ENCODE peak calls at places on chromosomes 3 and 15, in six cellular contexts. K, S, L, Q, N and F are unnamed samples.

GRCh38 chr3:46536758-46537157 is 29.3 kb downstream of the LRRC2 start:
- DNase-seq in K (no peak), S (no peak), L (no peak), Q (no peak), N (no peak), F (no peak)

GRCh38 chr15:49229922-49230321 is 59.9 kb downstream of the GALK2 start:
- DNase-seq in K (no peak), S (no peak), L (no peak), Q (no peak), N (no peak), F (no peak)

GRCh38 chr3:82496890-82497560 is 735.6 kb upstream of the GBE1 start:
- DNase-seq in K (no peak), S (peak), L (peak), Q (no peak), N (no peak), F (peak)

GRCh38 chr3:42090973-42091731 is at the start of gene TRAK1:
- DNase-seq in K (no peak), S (peak), L (peak), Q (no peak), N (no peak), F (no peak)

GRCh38 chr3:192819001-192819569 is 91.7 kb upstream of the FGF12 start:
- DNase-seq in K (no peak), S (no peak), L (peak), Q (no peak), N (peak), F (peak)

GRCh38 chr3:4680881-4681300 is 187.7 kb downstream of the ITPR1 start:
- DNase-seq in K (no peak), S (no peak), L (peak), Q (no peak), N (no peak), F (no peak)

GRCh38 chr3:101379695-101380376 is 59.5 kb upstream of the IMPG2 start:
- DNase-seq in K (no peak), S (no peak), L (no peak), Q (peak), N (no peak), F (no peak)

GRCh38 chr15:74322558-74323180 is 44.8 kb downstream of the CYP11A1 start:
- DNase-seq in K (peak), S (peak), L (peak), Q (peak), N (peak), F (peak)

GRCh38 chr15:66815322-66815721 is 113.3 kb downstream of the SMAD6 start:
- DNase-seq in K (no peak), S (no peak), L (peak), Q (no peak), N (no peak), F (no peak)

GRCh38 chr3:39362812-39363211 is 20.4 kb upstream of the SLC25A38 start:
- DNase-seq in K (no peak), S (no peak), L (no peak), Q (no peak), N (no peak), F (no peak)

GRCh38 chr15:77807115-77807514 is 174.4 kb upstream of the LINGO1 start:
- DNase-seq in K (no peak), S (no peak), L (no peak), Q (no peak), N (no peak), F (no peak)